ENCODE peak calls at places on chromosome 2, in eight cellular contexts. U, Q, M, K, Y, Z, J and C are unnamed samples.

GRCh38 chr2:210912779-210913178 is 356.4 kb downstream of the CPS1 start:
- DNase-seq in M (no peak), J (no peak), U (no peak), Y (no peak), K (no peak), Q (no peak), Z (no peak), C (no peak)

GRCh38 chr2:174634130-174635014 is 36.8 kb upstream of the WIPF1 start:
- DNase-seq in K (peak), Z (no peak), J (peak), M (peak), U (peak), Y (no peak), Q (no peak), C (no peak)

GRCh38 chr2:10284108-10284870 is 18.4 kb upstream of the HPCAL1 start:
- DNase-seq in K (no peak), M (no peak), Z (no peak), J (no peak), Y (no peak), Q (no peak), U (no peak), C (no peak)

GRCh38 chr2:37554157-37554515 is 117.3 kb downstream of the CDC42EP3 start:
- DNase-seq in M (no peak), U (peak), Q (no peak), Z (no peak), K (no peak), J (no peak), Y (no peak), C (no peak)

GRCh38 chr2:65794994-65795393 is 362.6 kb upstream of the SPRED2 start:
- DNase-seq in J (no peak), K (no peak), Q (no peak), Z (no peak), M (no peak), U (no peak), Y (no peak), C (no peak)

GRCh38 chr2:129922571-129923264 is 56.7 kb upstream of the RAB6C start:
- DNase-seq in M (no peak), K (no peak), Q (no peak), Z (peak), U (no peak), J (no peak), Y (no peak), C (no peak)

GRCh38 chr2:61018319-61018750 is 280 bp upstream of the PUS10 start:
- DNase-seq in U (no peak), Z (no peak), Y (no peak), Q (peak), J (peak), M (peak), K (no peak), C (no peak)

GRCh38 chr2:239193925-239194687 is 206.7 kb downstream of the HDAC4 start:
- DNase-seq in U (no peak), Z (no peak), J (peak), Y (no peak), Q (no peak), K (no peak), M (no peak), C (no peak)

GRCh38 chr2:26615336-26616031 is 25.7 kb downstream of the CIB4 start:
- DNase-seq in J (no peak), Z (no peak), Y (no peak), M (no peak), Q (no peak), U (peak), K (peak), C (no peak)

GRCh38 chr2:232348936-232349335 is 29.6 kb upstream of the ALPP start:
- DNase-seq in K (no peak), J (no peak), Z (no peak), Y (peak), Q (no peak), U (no peak), M (no peak), C (no peak)

GRCh38 chr2:120323214-120323613 is 22.7 kb upstream of the INHBB start:
- DNase-seq in J (peak), Z (no peak), K (no peak), Q (peak), U (no peak), Y (peak), M (peak), C (no peak)

GRCh38 chr2:46158661-46159060 is 138.5 kb upstream of the EPAS1 start:
- DNase-seq in Z (no peak), K (no peak), Y (peak), J (no peak), Q (no peak), M (no peak), U (no peak), C (no peak)

GRCh38 chr2:157840568-157841156 is 35.5 kb downstream of the ACVR1 start:
- DNase-seq in M (peak), Z (peak), K (no peak), J (no peak), U (no peak), Y (no peak), Q (peak), C (no peak)

GRCh38 chr2:9779572-9780264 is 63.6 kb upstream of the TAF1B start:
- DNase-seq in Y (no peak), Z (no peak), K (no peak), U (no peak), M (no peak), Q (no peak), J (no peak), C (no peak)

GRCh38 chr2:157830696-157831570 is 45.2 kb downstream of the ACVR1 start:
- DNase-seq in U (no peak), J (peak), Q (peak), K (no peak), Z (peak), Y (peak), M (peak), C (peak)

GRCh38 chr2:16069933-16070647 is 129.7 kb downstream of the MYCN start:
- DNase-seq in Z (peak), J (no peak), U (no peak), Q (no peak), M (no peak), K (no peak), Y (no peak), C (no peak)

GRCh38 chr2:191357682-191358081 is 112.5 kb downstream of the MYO1B start:
- DNase-seq in J (no peak), Q (no peak), U (no peak), M (no peak), K (no peak), Z (no peak), Y (no peak), C (no peak)

GRCh38 chr2:26725516-26725810 is 32.9 kb downstream of the KCNK3 start:
- DNase-seq in Q (no peak), Y (no peak), M (no peak), U (no peak), Z (no peak), J (no peak), K (no peak), C (no peak)

GRCh38 chr2:239203443-239204142 is 197.2 kb downstream of the HDAC4 start:
- DNase-seq in Y (no peak), U (no peak), Z (no peak), K (no peak), Q (no peak), J (no peak), M (no peak), C (no peak)

GRCh38 chr2:38174646-38175096 is 98.7 kb upstream of the CYP1B1 start:
- DNase-seq in J (peak), U (no peak), Q (peak), K (no peak), Z (peak), Y (peak), M (peak), C (peak)

GRCh38 chr2:16249269-16250055 is 309.1 kb downstream of the MYCN start:
- DNase-seq in Y (no peak), M (no peak), J (no peak), Q (no peak), K (no peak), U (no peak), Z (no peak), C (no peak)

GRCh38 chr2:196440413-196440812 is 199.1 kb upstream of the CCDC150 start:
- DNase-seq in K (no peak), Y (no peak), Z (no peak), Q (no peak), U (peak), J (no peak), M (no peak), C (no peak)

GRCh38 chr2:238081150-238081549 is 19.0 kb upstream of the ESPNL start:
- DNase-seq in Q (no peak), J (no peak), Z (no peak), Y (no peak), M (no peak), K (no peak), U (no peak), C (no peak)

GRCh38 chr2:153477641-153478288 is 797 bp downstream of the RPRM start:
- DNase-seq in Y (no peak), U (no peak), Z (peak), M (no peak), Q (no peak), K (no peak), J (peak), C (no peak)

GRCh38 chr2:195388024-195388423 is 269.0 kb upstream of the SLC39A10 start:
- DNase-seq in Q (no peak), Z (no peak), Y (no peak), M (no peak), U (peak), K (no peak), J (no peak), C (no peak)

GRCh38 chr2:31302940-31303563 is 69.1 kb downstream of the EHD3 start:
- DNase-seq in Y (no peak), U (no peak), K (no peak), Q (no peak), Z (no peak), J (no peak), M (no peak), C (no peak)

GRCh38 chr2:160298960-160299359 is 98.9 kb upstream of the ITGB6 start:
- DNase-seq in J (peak), Y (no peak), Z (no peak), M (peak), K (no peak), U (no peak), Q (peak), C (no peak)

GRCh38 chr2:223043164-223043941 is 8.6 kb upstream of the KCNE4 start:
- DNase-seq in Q (no peak), K (no peak), Y (no peak), Z (no peak), J (no peak), M (no peak), U (no peak), C (no peak)

GRCh38 chr2:145931836-145932352 is 1412.0 kb upstream of the ZEB2 start:
- DNase-seq in U (no peak), Y (no peak), J (no peak), Z (no peak), Q (peak), M (no peak), K (no peak), C (no peak)

GRCh38 chr2:25674003-25674362 is 606 bp upstream of the DTNB start:
- DNase-seq in M (no peak), K (no peak), J (no peak), Y (no peak), Q (peak), Z (no peak), U (no peak), C (no peak)

GRCh38 chr2:88452151-88452851 is at the start of gene FOXI3:
- DNase-seq in U (no peak), Y (no peak), K (no peak), M (no peak), Z (peak), Q (no peak), J (no peak), C (no peak)

DNA sequence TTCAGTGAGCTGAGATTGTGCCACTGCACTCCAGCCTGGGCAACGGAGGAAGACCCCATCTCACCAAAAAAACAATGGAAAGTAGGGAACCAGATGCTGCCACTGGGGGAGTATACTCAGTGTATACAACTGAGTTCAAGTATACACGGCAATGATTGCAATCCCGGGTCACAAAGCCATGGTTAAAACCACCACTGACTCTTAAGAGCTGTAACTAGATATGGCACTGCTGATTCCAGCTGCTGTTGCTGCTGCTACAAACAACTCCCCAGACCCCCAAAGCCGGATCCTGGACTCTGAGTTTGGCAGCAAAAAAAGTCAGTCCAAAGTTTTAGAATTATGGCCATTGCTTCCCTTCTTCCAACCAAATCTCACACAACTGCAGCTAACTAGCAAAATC is 43.6 kb upstream of the COX7A2L start:
- DNase-seq in Q (no peak), U (no peak), Z (no peak), K (no peak), Y (no peak), M (no peak), J (no peak), C (no peak)
- H2AFZ ChIP-seq in Q (no peak), U (no peak), Z (no peak), K (no peak), Y (no peak), M (no peak), J (no peak), C (no peak)

GRCh38 chr2:136997550-136997949 is 232.2 kb downstream of the THSD7B start:
- DNase-seq in Z (no peak), K (no peak), Q (peak), U (no peak), Y (no peak), J (no peak), M (no peak), C (no peak)

GRCh38 chr2:137000790-137001189 is 235.4 kb downstream of the THSD7B start:
- DNase-seq in J (no peak), M (no peak), U (no peak), K (no peak), Y (no peak), Z (no peak), Q (no peak), C (no peak)

GRCh38 chr2:137005173-137005572 is 239.8 kb downstream of the THSD7B start:
- DNase-seq in Y (no peak), Z (no peak), U (no peak), Q (no peak), J (no peak), M (no peak), K (no peak), C (no peak)

GRCh38 chr2:137007905-137008399 is 242.6 kb downstream of the THSD7B start:
- DNase-seq in K (no peak), Y (no peak), Z (no peak), Q (no peak), U (no peak), M (no peak), J (no peak), C (no peak)

DNA sequence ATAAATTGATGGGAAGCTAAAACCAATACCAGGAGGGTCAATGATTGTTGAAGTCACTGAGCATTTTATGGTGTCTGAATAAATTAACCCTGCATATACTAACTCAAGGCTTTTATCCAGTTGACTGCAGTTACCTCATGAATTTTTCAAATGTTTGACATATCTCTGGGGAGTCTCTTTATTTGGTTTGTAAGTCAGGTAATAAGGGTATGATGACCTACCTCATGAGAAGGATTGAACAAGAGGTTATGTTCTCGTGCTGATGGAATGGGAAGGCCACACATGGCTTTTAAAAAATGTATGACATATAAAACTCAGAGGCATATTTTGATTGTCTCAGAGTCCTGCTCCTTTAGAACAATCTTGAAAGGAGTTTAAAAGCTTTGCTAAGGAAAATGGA is 237.6 kb downstream of the THSD7B start:
- DNase-seq in J (no peak), Q (no peak), U (no peak), M (no peak), Y (no peak), Z (no peak), K (no peak), C (no peak)
- H3K4me3 ChIP-seq in J (no peak), Q (no peak), U (no peak), M (no peak), Y (no peak), Z (no peak), K (no peak), C (no peak)

GRCh38 chr2:219571311-219572236 is at the start of gene OBSL1:
- DNase-seq in Q (peak), Y (peak), U (no peak), Z (peak), M (peak), K (peak), J (peak), C (peak)
- H2AFZ ChIP-seq in Q (peak), Y (peak), U (no peak), Z (peak), M (peak), K (peak), J (peak), C (peak)

DNA sequence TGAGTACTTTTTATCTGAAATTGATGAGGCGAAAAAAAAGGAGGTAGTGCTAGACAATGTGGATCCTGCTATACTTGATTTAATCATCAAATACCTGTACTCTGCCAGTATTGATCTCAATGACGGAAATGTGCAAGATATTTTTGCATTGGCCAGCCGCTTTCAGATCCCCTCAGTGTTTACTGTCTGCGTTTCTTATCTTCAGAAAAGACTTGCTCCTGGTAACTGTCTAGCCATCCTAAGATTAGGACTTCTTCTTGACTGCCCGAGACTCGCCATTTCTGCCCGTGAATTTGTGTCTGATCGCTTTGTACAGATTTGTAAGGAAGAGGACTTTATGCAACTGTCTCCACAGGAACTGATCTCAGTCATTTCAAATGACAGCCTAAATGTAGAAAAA is 453 bp downstream of the KLHL41 start:
- DNase-seq in Q (no peak), U (no peak), Y (no peak), K (no peak), J (no peak), M (no peak), Z (no peak), C (no peak)
- H3K4me3 ChIP-seq in Q (no peak), U (no peak), Y (no peak), K (no peak), J (no peak), M (no peak), Z (no peak), C (no peak)

GRCh38 chr2:42835577-42836371 is 43.4 kb upstream of the HAAO start:
- DNase-seq in Z (no peak), K (no peak), Q (peak), J (peak), M (peak), U (no peak), Y (peak), C (peak)
- H2AFZ ChIP-seq in Z (no peak), K (no peak), Q (no peak), J (peak), M (peak), U (no peak), Y (peak), C (no peak)